ENCODE peak calls at places on chromosomes 7 and 10, in six cellular contexts. N is adipocyte, T is IMR-90, E is HepG2, D is fibroblast of lung, W is ovary. O is an unnamed sample. For H3K9me3, the result is how much of the 10 kb centered on the place peaks cover.

GRCh38 chr10:124650820-124651401 is 93.3 kb downstream of the FAM53B start:
- DNase-seq in N (no peak), T (no peak), E (no peak), D (peak), W (no peak), O (no peak)

GRCh38 chr10:59434463-59435326 is 72.3 kb upstream of the FAM13C start:
- DNase-seq in N (no peak), T (peak), E (no peak), D (peak), W (no peak), O (no peak)

GRCh38 chr10:130834573-130834972 is 476.9 kb downstream of the TCERG1L start:
- DNase-seq in N (no peak), T (no peak), E (no peak), D (no peak), W (no peak), O (no peak)

GRCh38 chr10:100740476-100741341 is 4.7 kb upstream of the PAX2 start:
- DNase-seq in N (no peak), T (no peak), E (no peak), D (no peak), W (no peak), O (no peak)

GRCh38 chr7:140059288-140060242 is 3.2 kb downstream of the PARP12 start:
- DNase-seq in N (peak), T (peak), E (peak), D (peak), W (peak), O (peak)

GRCh38 chr7:134048166-134048565 is 79.0 kb upstream of the LRGUK start:
- DNase-seq in N (no peak), T (no peak), E (no peak), D (no peak), W (no peak), O (no peak)

GRCh38 chr7:2263176-2263575 is 21.1 kb downstream of the NUDT1 start:
- DNase-seq in N (no peak), T (no peak), E (no peak), D (no peak), W (no peak), O (no peak)

GRCh38 chr7:128932862-128933821 is 4.6 kb upstream of the IRF5 start:
- DNase-seq in N (no peak), T (no peak), E (no peak), D (no peak), W (no peak), O (no peak)

GRCh38 chr10:122044713-122045112 is 55.8 kb downstream of the TACC2 start:
- DNase-seq in N (peak), T (peak), E (no peak), D (peak), W (no peak), O (no peak)

GRCh38 chr10:36555036-36555435 is 570.4 kb upstream of the ANKRD30A start:
- DNase-seq in N (no peak), T (no peak), E (no peak), D (no peak), W (no peak), O (no peak)

GRCh38 chr7:2471022-2471329 is 5.2 kb downstream of the GRIFIN start:
- DNase-seq in N (peak), T (peak), E (no peak), D (peak), W (no peak), O (no peak)

GRCh38 chr10:104582604-104582951 is 58.5 kb upstream of the SORCS3 start:
- DNase-seq in N (no peak), T (no peak), E (no peak), D (peak), W (no peak), O (no peak)

GRCh38 chr10:73139251-73139650 is 28.6 kb downstream of the ECD start:
- DNase-seq in N (no peak), T (no peak), E (no peak), D (no peak), W (no peak), O (no peak)

GRCh38 chr10:37125191-37125732 is at the start of gene ANKRD30A:
- DNase-seq in N (no peak), T (no peak), E (no peak), D (no peak), W (no peak), O (no peak)

GRCh38 chr7:13749026-13749425 is 240.4 kb downstream of the ETV1 start:
- DNase-seq in N (no peak), T (no peak), E (no peak), D (no peak), W (no peak), O (no peak)

GRCh38 chr7:39464350-39465054 is 101.7 kb upstream of the YAE1 start:
- DNase-seq in N (no peak), T (no peak), E (no peak), D (no peak), W (no peak), O (no peak)

GRCh38 chr7:102454423-102454822 is 10.2 kb downstream of the ALKBH4 start:
- DNase-seq in N (no peak), T (no peak), E (no peak), D (no peak), W (no peak), O (no peak)

GRCh38 chr7:31051598-31052503 is at the start of gene ADCYAP1R1:
- DNase-seq in N (peak), T (no peak), E (no peak), D (no peak), W (no peak), O (no peak)

GRCh38 chr10:94103902-94104301 is 110.2 kb downstream of the PLCE1 start:
- DNase-seq in N (peak), T (peak), E (no peak), D (peak), W (no peak), O (no peak)

GRCh38 chr10:100579691-100580090 is 43.9 kb downstream of the HIF1AN start:
- DNase-seq in N (no peak), T (no peak), E (no peak), D (no peak), W (no peak), O (no peak)

GRCh38 chr7:46616636-46617035 is 695.6 kb upstream of the IGFBP3 start:
- DNase-seq in N (peak), T (peak), E (no peak), D (peak), W (no peak), O (no peak)

GRCh38 chr7:50921114-50921513 is 138.4 kb upstream of the GRB10 start:
- DNase-seq in N (no peak), T (no peak), E (no peak), D (no peak), W (no peak), O (no peak)

GRCh38 chr7:106619213-106619612 is 41.7 kb downstream of the CCDC71L start:
- DNase-seq in N (no peak), T (no peak), E (no peak), D (no peak), W (no peak), O (no peak)

GRCh38 chr7:151088019-151088855 is 2.0 kb downstream of the AGAP3 start:
- DNase-seq in N (peak), T (no peak), E (no peak), D (peak), W (peak), O (no peak)

GRCh38 chr10:50396491-50397311 is 145.4 kb upstream of the ASAH2 start:
- DNase-seq in N (peak), T (peak), E (no peak), D (peak), W (no peak), O (no peak)

GRCh38 chr7:28409716-28410627 is 2.3 kb upstream of the CREB5 start:
- DNase-seq in N (peak), T (peak), E (no peak), D (peak), W (peak), O (no peak)

GRCh38 chr10:131915484-131915883 is 14.7 kb downstream of the PPP2R2D start:
- DNase-seq in N (no peak), T (no peak), E (no peak), D (no peak), W (peak), O (no peak)

GRCh38 chr7:16803881-16804673 is 722 bp downstream of the AGR2 start:
- DNase-seq in N (no peak), T (peak), E (peak), D (no peak), W (no peak), O (no peak)

GRCh38 chr7:11239311-11239710 is 265.6 kb downstream of the PHF14 start:
- DNase-seq in N (no peak), T (no peak), E (no peak), D (no peak), W (no peak), O (no peak)

GRCh38 chr7:156152380-156152779 is 340.1 kb upstream of the SHH start:
- DNase-seq in N (no peak), T (no peak), E (no peak), D (no peak), W (no peak), O (no peak)

GRCh38 chr7:40418983-40419382 is 284.2 kb downstream of the SUGCT start:
- DNase-seq in N (no peak), T (no peak), E (no peak), D (no peak), W (no peak), O (no peak)

GRCh38 chr10:128361487-128361886 is 235.3 kb upstream of the MKI67 start:
- DNase-seq in N (no peak), T (no peak), E (no peak), D (no peak), W (no peak), O (no peak)

GRCh38 chr10:31707578-31708411 is 220.8 kb downstream of the ARHGAP12 start:
- DNase-seq in N (peak), T (peak), E (no peak), D (peak), W (peak), O (no peak)

GRCh38 chr7:2830609-2831376 is 13.3 kb downstream of the GNA12 start:
- DNase-seq in N (no peak), T (peak), E (no peak), D (peak), W (no peak), O (no peak)

GRCh38 chr7:31002256-31002655 is 38.5 kb downstream of the GHRHR start:
- DNase-seq in N (peak), T (no peak), E (no peak), D (peak), W (no peak), O (no peak)

GRCh38 chr10:119298788-119299187 is 91.4 kb downstream of the GRK5 start:
- DNase-seq in N (no peak), T (no peak), E (no peak), D (no peak), W (no peak), O (no peak)

GRCh38 chr7:15853832-15854470 is 167.5 kb upstream of the MEOX2 start:
- DNase-seq in N (peak), T (peak), E (no peak), D (peak), W (no peak), O (no peak)

GRCh38 chr10:73991846-73992245 is 6.1 kb upstream of the VCL start:
- DNase-seq in N (no peak), T (no peak), E (no peak), D (no peak), W (no peak), O (no peak)

GRCh38 chr7:53214463-53214862 is 179.0 kb downstream of the POM121L12 start:
- DNase-seq in N (no peak), T (no peak), E (no peak), D (no peak), W (no peak), O (no peak)

DNA sequence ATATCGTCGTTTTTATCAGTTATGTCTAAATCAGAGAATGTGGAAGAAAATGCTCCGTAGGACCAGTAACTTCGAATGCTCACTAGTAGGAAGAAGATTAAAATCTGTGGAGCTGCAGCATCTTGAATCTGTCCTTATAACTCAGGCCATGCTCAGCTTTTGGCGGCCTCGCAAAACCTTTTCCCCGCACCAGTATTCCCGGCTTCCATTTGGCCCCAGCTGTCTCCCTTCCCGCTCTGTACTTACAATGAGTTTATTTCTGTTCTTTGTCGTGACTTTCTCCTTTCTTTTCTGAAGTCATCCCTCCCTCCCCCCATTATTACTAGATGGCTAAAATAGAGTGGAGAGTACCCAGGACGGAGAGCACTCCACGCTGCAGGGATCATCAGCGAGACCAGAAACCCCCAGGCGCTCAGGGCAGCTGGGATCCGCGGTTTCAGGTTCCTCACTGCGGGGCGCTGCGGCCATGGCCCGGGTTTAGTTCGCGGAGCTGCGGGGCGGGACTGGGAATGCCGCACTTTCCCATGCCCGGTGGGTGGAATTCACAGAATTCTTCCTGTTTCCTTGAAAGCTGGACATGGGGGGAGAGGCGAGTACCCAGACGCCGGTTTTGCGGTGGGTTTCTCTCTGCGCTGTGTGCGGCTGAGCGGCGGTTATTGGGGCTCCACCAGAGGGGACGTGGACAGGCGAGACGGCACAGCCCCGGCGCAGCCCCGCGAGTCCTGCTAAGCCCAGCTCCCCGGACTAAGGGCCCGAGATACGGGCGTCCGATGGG is 183.5 kb downstream of the POM121L12 start:
- DNase-seq in N (no peak), T (no peak), E (no peak), D (no peak), W (no peak), O (no peak)
- H3K9me3 ChIP-seq in N (under half), T (under half), E (half or more), D (under half), W (under half), O (under half)

GRCh38 chr7:157500171-157500960 is 163.6 kb downstream of the DNAJB6 start:
- DNase-seq in N (no peak), T (no peak), E (no peak), D (no peak), W (peak), O (no peak)
- H3K9me3 ChIP-seq in N (under half), T (under half), E (under half), D (under half), W (under half), O (under half)

DNA sequence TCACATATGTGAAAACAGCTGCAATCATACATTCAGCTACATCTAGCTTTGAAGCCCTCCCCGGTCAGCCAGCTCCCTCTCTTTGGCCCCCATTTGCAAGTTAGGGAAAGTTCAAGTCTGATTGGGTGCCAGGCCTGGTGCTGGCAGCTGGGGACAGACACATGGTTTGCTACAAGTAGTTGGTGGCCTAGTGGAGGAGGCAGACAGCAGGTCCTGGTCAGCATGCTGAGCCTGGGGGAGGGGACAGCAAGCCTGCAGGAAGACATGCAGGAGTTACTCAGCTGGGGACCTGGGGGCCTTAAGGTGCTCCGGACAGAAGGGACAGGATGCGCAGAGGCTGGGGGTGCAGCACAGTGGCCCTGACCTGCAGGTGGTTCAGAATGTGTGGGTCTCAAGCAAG is 956.9 kb upstream of the ZNF722 start:
- DNase-seq in N (no peak), T (no peak), E (no peak), D (no peak), W (no peak), O (no peak)
- H3K9me3 ChIP-seq in N (under half), T (half or more), E (half or more), D (under half), W (under half), O (under half)

GRCh38 chr7:142866361-142867096 is 11.7 kb downstream of the EPHB6 start:
- DNase-seq in N (peak), T (no peak), E (peak), D (peak), W (no peak), O (no peak)
- H3K9me3 ChIP-seq in N (under half), T (under half), E (under half), D (under half), W (under half), O (under half)

GRCh38 chr7:158260567-158261361 is 326.9 kb downstream of the PTPRN2 start:
- DNase-seq in N (no peak), T (no peak), E (no peak), D (no peak), W (no peak), O (no peak)
- H3K9me3 ChIP-seq in N (under half), T (half or more), E (under half), D (under half), W (under half), O (under half)